ENCODE peak calls at places on chromosomes 4 and X, in five cellular contexts. U is IMR-90, W is heart left ventricle, Y is K562, F is testis. B is an unnamed sample.

GRCh38 chr4:95510145-95510544 is 38.6 kb downstream of the UNC5C start:
- DNase-seq in U (peak; percentile 13), W (no peak), Y (peak; percentile 17), F (peak; percentile 28), B (no peak)

GRCh38 chr4:82372874-82373815 is 646 bp downstream of the HNRNPD start:
- DNase-seq in U (peak; percentile 57), W (peak; percentile 73), Y (peak; percentile 66), F (peak; percentile 88), B (peak; percentile 85)

GRCh38 chr4:1002631-1003251 is 8.7 kb upstream of the FGFRL1 start:
- DNase-seq in U (no peak), W (no peak), Y (no peak), F (no peak), B (no peak)

GRCh38 chr4:69060651-69061308 is 35.5 kb upstream of the UGT2B7 start:
- DNase-seq in U (no peak), W (no peak), Y (no peak), F (no peak), B (no peak)

GRCh38 chr4:139844057-139844456 is 178.4 kb downstream of the MGST2 start:
- DNase-seq in U (no peak), W (no peak), Y (no peak), F (no peak), B (no peak)

GRCh38 chr4:924107-925096 is 7.7 kb downstream of the GAK start:
- DNase-seq in U (peak; percentile 78), W (no peak), Y (peak; percentile 79), F (no peak), B (peak; percentile 33)

GRCh38 chrX:151871244-151871643 is 41.4 kb upstream of the MAGEA4 start:
- DNase-seq in U (peak; percentile 52), W (no peak), Y (no peak), F (no peak), B (no peak)

GRCh38 chr4:108168672-108169562 is at the start of gene LEF1:
- DNase-seq in U (peak; percentile 11), W (peak; percentile 28), Y (peak; percentile 75), F (peak; percentile 40), B (peak; percentile 33)

GRCh38 chr4:70705856-70706461 is 15.8 kb upstream of the RUFY3 start:
- DNase-seq in U (peak; percentile 54), W (no peak), Y (no peak), F (no peak), B (no peak)
- H3K27me3 ChIP-seq in U (no peaks in the 10 kb centered on the region), W (no peaks in the 10 kb centered on the region), Y (no peaks in the 10 kb centered on the region), F (no peaks in the 10 kb centered on the region), B (no peaks in the 10 kb centered on the region)

GRCh38 chr4:8428288-8429097 is 12.0 kb downstream of the ACOX3 start:
- DNase-seq in U (peak; percentile 80), W (peak; percentile 91), Y (peak; percentile 97), F (peak; percentile 84), B (peak; percentile 92)
- TF ChIP-seq POLR2A in U (peak; percentile 84), W (peak; percentile 87), Y (peak; percentile 63), F (no peak), B (peak; percentile 76)

GRCh38 chrX:48489296-48489695 is 13.3 kb downstream of the FTSJ1 start:
- DNase-seq in U (no peak), W (no peak), Y (no peak), F (no peak), B (no peak)

GRCh38 chrX:48491809-48492208 is 15.8 kb downstream of the FTSJ1 start:
- DNase-seq in U (no peak), W (no peak), Y (no peak), F (no peak), B (no peak)

GRCh38 chrX:48489892-48490291 is 13.9 kb downstream of the FTSJ1 start:
- DNase-seq in U (no peak), W (no peak), Y (no peak), F (no peak), B (no peak)

GRCh38 chrX:48492293-48492910 is 16.4 kb upstream of the PORCN start:
- DNase-seq in U (peak; percentile 35), W (no peak), Y (peak; percentile 21), F (no peak), B (no peak)

GRCh38 chrX:48490661-48491060 is 14.7 kb downstream of the FTSJ1 start:
- DNase-seq in U (no peak), W (no peak), Y (no peak), F (no peak), B (no peak)
- H3K27me3 ChIP-seq in U (no peaks in the 10 kb centered on the region), W (no peaks in the 10 kb centered on the region), Y (no peaks in the 10 kb centered on the region), F (no peaks in the 10 kb centered on the region), B (no peaks in the 10 kb centered on the region)

DNA sequence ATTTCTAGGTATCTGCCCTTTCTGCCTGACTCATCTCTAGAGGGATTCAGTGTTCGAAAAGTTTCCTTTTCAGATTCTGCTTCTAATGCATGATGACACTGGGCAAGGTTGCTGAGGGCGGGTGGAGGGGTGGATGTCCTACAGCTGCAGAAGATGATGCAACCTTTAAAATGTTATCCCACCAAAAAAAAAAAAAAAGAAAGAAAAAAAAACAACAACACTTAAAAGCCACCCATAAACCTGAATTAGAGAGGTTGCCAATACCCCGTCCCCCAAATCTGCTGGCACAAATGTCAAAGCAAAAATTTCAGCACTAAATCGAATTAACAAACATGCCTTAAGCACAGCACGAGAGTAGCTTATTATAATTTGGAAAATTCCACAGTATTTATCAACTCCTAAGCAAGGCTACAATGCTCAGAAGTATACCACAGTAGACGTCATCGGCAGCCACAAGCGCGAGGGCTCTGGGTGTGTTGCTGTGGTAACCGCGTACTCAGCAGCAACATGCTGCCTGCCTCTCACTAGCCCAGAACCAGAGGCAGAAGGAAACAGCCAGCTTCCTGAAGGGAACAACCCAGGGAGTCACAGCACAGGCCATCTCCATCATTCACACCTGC is 167.5 kb upstream of the MAP3K15 start:
- DNase-seq in U (peak; percentile 94), W (peak; percentile 73), Y (no peak), F (peak; percentile 50), B (peak; percentile 68)
- TF ChIP-seq POLR2A in U (peak; percentile 60), W (no peak), Y (no peak), F (no peak), B (no peak)

B was measured in transverse colon.